ENCODE peak calls at places on chromosomes 16 and 17, in nine cellular contexts. K is ascending aorta; W is CD8-positive, alpha-beta T cell; H is stomach; E is MM.1S; Y is IMR-90; C is PC-9; N is cardiac muscle cell; F is thoracic aorta. A is an unnamed sample.

GRCh38 chr16:78195868-78196267 is 96.4 kb downstream of the WWOX start:
- DNase-seq in K (no peak), W (no peak), H (no peak), E (no peak), Y (no peak), C (no peak), N (no peak), F (no peak), A (no peak)

GRCh38 chr17:1197781-1198490 is 18.2 kb upstream of the ABR start:
- DNase-seq in K (peak; percentile 81), W (peak; percentile 78), H (peak; percentile 69), E (no peak), Y (no peak), C (no peak), N (peak; percentile 82), F (no peak), A (no peak)

GRCh38 chr17:38353084-38353604 is 1.5 kb downstream of the SOCS7 start:
- DNase-seq in K (no peak), W (no peak), H (no peak), E (peak; percentile 15), Y (no peak), C (no peak), N (peak; percentile 8), F (no peak), A (no peak)

GRCh38 chr17:51608251-51608933 is 348.0 kb downstream of the UTP18 start:
- DNase-seq in K (no peak), W (no peak), H (no peak), E (peak; percentile 3), Y (no peak), C (no peak), N (no peak), F (no peak), A (no peak)

GRCh38 chr16:25012525-25012991 is 2.6 kb downstream of the ARHGAP17 start:
- DNase-seq in K (no peak), W (no peak), H (no peak), E (no peak), Y (peak; percentile 76), C (no peak), N (peak; percentile 52), F (no peak), A (no peak)

GRCh38 chr17:70961341-70961740 is 792.0 kb downstream of the KCNJ2 start:
- DNase-seq in K (no peak), W (no peak), H (no peak), E (no peak), Y (peak; percentile 24), C (no peak), N (peak; percentile 6), F (no peak), A (no peak)

GRCh38 chr17:73281926-73282325 is 20.2 kb upstream of the CPSF4L start:
- DNase-seq in K (no peak), W (no peak), H (no peak), E (no peak), Y (no peak), C (no peak), N (no peak), F (no peak), A (no peak)

GRCh38 chr16:997440-998051 is 16.0 kb downstream of the SOX8 start:
- DNase-seq in K (no peak), W (peak; percentile 70), H (peak; percentile 72), E (no peak), Y (peak; percentile 41), C (peak; percentile 88), N (peak; percentile 12), F (no peak), A (no peak)

GRCh38 chr16:56547120-56547948 is 17.5 kb upstream of the MT4 start:
- DNase-seq in K (no peak), W (no peak), H (no peak), E (peak; percentile 42), Y (peak; percentile 85), C (peak; percentile 16), N (peak; percentile 49), F (no peak), A (peak; percentile 25)

GRCh38 chr16:73094371-73094770 is 46.4 kb upstream of the ZFHX3 start:
- DNase-seq in K (no peak), W (no peak), H (no peak), E (no peak), Y (no peak), C (no peak), N (no peak), F (no peak), A (no peak)

GRCh38 chr17:41547921-41548843 is 20.1 kb upstream of the KRT19 start:
- DNase-seq in K (peak; percentile 68), W (peak; percentile 36), H (peak; percentile 79), E (no peak), Y (peak; percentile 98), C (peak; percentile 94), N (peak; percentile 98), F (peak; percentile 87), A (peak; percentile 97)

GRCh38 chr17:2062571-2063183 is 7.8 kb downstream of the HIC1 start:
- DNase-seq in K (no peak), W (no peak), H (no peak), E (no peak), Y (peak; percentile 49), C (no peak), N (peak; percentile 57), F (no peak), A (no peak)

GRCh38 chr17:17321356-17322025 is 18.3 kb downstream of the NT5M start:
- DNase-seq in K (no peak), W (no peak), H (peak; percentile 11), E (no peak), Y (no peak), C (no peak), N (no peak), F (no peak), A (no peak)

GRCh38 chr16:3872216-3872895 is 8.2 kb downstream of the CREBBP start:
- DNase-seq in K (no peak), W (no peak), H (no peak), E (no peak), Y (no peak), C (no peak), N (no peak), F (no peak), A (no peak)

GRCh38 chr17:42387221-42387657 is 1.0 kb downstream of the STAT3 start:
- DNase-seq in K (no peak), W (no peak), H (no peak), E (no peak), Y (peak; percentile 74), C (no peak), N (peak; percentile 94), F (no peak), A (no peak)

GRCh38 chr16:84091460-84091859 is 25.3 kb downstream of the MBTPS1 start:
- DNase-seq in K (no peak), W (no peak), H (no peak), E (no peak), Y (no peak), C (no peak), N (no peak), F (no peak), A (no peak)

GRCh38 chr17:66950886-66951604 is 13.5 kb upstream of the CACNG4 start:
- DNase-seq in K (no peak), W (no peak), H (no peak), E (no peak), Y (no peak), C (no peak), N (no peak), F (no peak), A (no peak)

GRCh38 chr17:48909796-48910195 is 1.6 kb downstream of the UBE2Z start:
- DNase-seq in K (no peak), W (no peak), H (no peak), E (no peak), Y (peak; percentile 27), C (no peak), N (no peak), F (no peak), A (no peak)
- H3K4me3 ChIP-seq in K (peak overlapping the region; percentile 75), W (no peak overlapping the region), H (peak overlapping the region; percentile 85), E (peak overlapping the region; percentile 65), Y (peak overlapping the region; percentile 68), C (peak overlapping the region; percentile 89), N (peak overlapping the region; percentile 98), F (peak overlapping the region; percentile 72), A (peak overlapping the region; percentile 93)

GRCh38 chr17:60901222-60901621 is 223.6 kb downstream of the BCAS3 start:
- DNase-seq in K (no peak), W (no peak), H (no peak), E (no peak), Y (peak; percentile 25), C (no peak), N (peak; percentile 23), F (no peak), A (no peak)
- TF ChIP-seq CTCF in K (peak; percentile 26), W (no peak), H (no peak), E (no peak), Y (peak; percentile 25), C (no peak), N (no peak), F (no peak), A (no peak)

DNA sequence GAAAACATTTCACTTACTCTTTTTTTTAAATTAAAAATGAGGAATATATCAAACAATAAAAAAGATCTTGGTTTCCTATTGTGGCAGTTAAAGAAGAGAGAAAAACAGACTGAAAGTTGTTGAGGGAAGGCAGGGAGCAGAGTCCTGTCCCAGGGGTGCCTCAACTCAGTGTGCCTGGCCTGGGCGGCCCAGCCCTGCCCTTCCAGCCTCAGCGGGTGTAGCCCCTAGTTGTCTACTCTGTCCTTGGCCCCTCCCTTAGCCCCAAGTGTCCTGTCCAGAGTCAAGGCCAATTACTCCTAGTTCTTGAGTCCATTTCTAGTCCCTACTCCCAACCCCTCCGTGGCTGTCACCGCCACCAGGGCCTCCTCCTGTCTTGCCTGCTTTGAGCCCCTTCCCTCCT is 52.5 kb downstream of the SMPD3 start:
- DNase-seq in K (no peak), W (no peak), H (no peak), E (no peak), Y (no peak), C (no peak), N (no peak), F (no peak), A (no peak)
- H3K36me3 ChIP-seq in K (no peaks in the 10 kb centered on the region), W (no peaks in the 10 kb centered on the region), H (no peaks in the 10 kb centered on the region), E (no peaks in the 10 kb centered on the region), Y (no peaks in the 10 kb centered on the region), C (no peaks in the 10 kb centered on the region), N (no peaks in the 10 kb centered on the region), F (no peaks in the 10 kb centered on the region), A (no peaks in the 10 kb centered on the region)

GRCh38 chr17:57868007-57868774 is 18.3 kb upstream of the MRPS23 start:
- DNase-seq in K (peak; percentile 70), W (peak; percentile 33), H (peak; percentile 43), E (peak; percentile 39), Y (peak; percentile 94), C (peak; percentile 79), N (peak; percentile 91), F (peak; percentile 69), A (no peak)
- H3K4me3 ChIP-seq in K (no peak overlapping the region), W (no peak overlapping the region), H (no peak overlapping the region), E (no peak overlapping the region), Y (no peak overlapping the region), C (no peak overlapping the region), N (no peak overlapping the region), F (peak overlapping the region; percentile 45), A (no peak overlapping the region)

A was measured in kidney epithelial cell.